ENCODE peak calls at places on chromosomes 6 and 20, in six cellular contexts. Q, S, N, J, H and P are unnamed samples.
A peak's percentile ranks its signal among the peaks of the same experiment; 100 is the strongest.

GRCh38 chr6:166307981-166308768 is at the start of gene PRR18:
- DNase-seq in Q (no peak), H (peak; percentile 39), S (peak; percentile 33), N (peak; percentile 41), J (peak; percentile 57), P (peak; percentile 77)

GRCh38 chr6:119344306-119344705 is 5.3 kb downstream of the MAN1A1 start:
- DNase-seq in Q (no peak), N (peak; percentile 39), S (no peak), H (no peak), J (no peak), P (no peak)

GRCh38 chr20:56391596-56392281 is at the start of gene AURKA:
- DNase-seq in H (no peak), N (no peak), S (no peak), Q (no peak), J (no peak), P (no peak)

GRCh38 chr6:75098709-75099108 is 107.1 kb downstream of the COL12A1 start:
- DNase-seq in H (no peak), J (no peak), S (peak; percentile 49), Q (peak; percentile 28), N (peak; percentile 37), P (no peak)

GRCh38 chr6:101740631-101741030 is 347.1 kb downstream of the GRIK2 start:
- DNase-seq in H (no peak), Q (no peak), J (no peak), N (no peak), S (no peak), P (no peak)

GRCh38 chr6:165986647-165987482 is 180.8 kb downstream of the TBXT start:
- DNase-seq in H (no peak), N (no peak), S (peak; percentile 17), Q (no peak), J (peak; percentile 39), P (peak; percentile 72)

GRCh38 chr20:24650091-24650490 is 180.7 kb downstream of the SYNDIG1 start:
- DNase-seq in N (no peak), Q (peak; percentile 14), H (no peak), J (no peak), S (no peak), P (no peak)

GRCh38 chr6:107441706-107442105 is 17.7 kb downstream of the PDSS2 start:
- DNase-seq in Q (no peak), J (no peak), N (no peak), S (no peak), H (no peak), P (no peak)

GRCh38 chr6:45756611-45757010 is 259.0 kb downstream of the CLIC5 start:
- DNase-seq in H (no peak), J (no peak), N (no peak), Q (no peak), S (no peak), P (no peak)

GRCh38 chr6:67221226-67221625 is 1413.9 kb upstream of the ADGRB3 start:
- DNase-seq in J (no peak), Q (no peak), N (no peak), H (no peak), S (no peak), P (no peak)

GRCh38 chr20:2163312-2163711 is 61.7 kb downstream of the STK35 start:
- DNase-seq in S (no peak), J (no peak), H (no peak), Q (no peak), N (no peak), P (no peak)

GRCh38 chr20:61680096-61680495 is 385.6 kb downstream of the TAF4 start:
- DNase-seq in H (no peak), J (no peak), Q (no peak), N (no peak), S (no peak), P (no peak)

GRCh38 chr6:89834884-89835792 is 5.5 kb downstream of the CASP8AP2 start:
- DNase-seq in S (no peak), Q (no peak), N (no peak), J (no peak), H (peak; percentile 44), P (no peak)

GRCh38 chr20:32034581-32035397 is 17.3 kb upstream of the HCK start:
- DNase-seq in J (no peak), Q (no peak), S (no peak), N (no peak), H (no peak), P (no peak)

GRCh38 chr20:46028110-46028509 is 905 bp upstream of the SLC12A5 start:
- DNase-seq in J (no peak), N (no peak), H (no peak), Q (no peak), S (no peak), P (no peak)

GRCh38 chr6:8005136-8005535 is 59.1 kb downstream of the BLOC1S5 start:
- DNase-seq in Q (no peak), H (no peak), S (no peak), J (no peak), N (no peak), P (no peak)

GRCh38 chr6:26536571-26537159 is 1.5 kb upstream of the HMGN4 start:
- DNase-seq in N (no peak), Q (no peak), J (no peak), S (no peak), H (peak; percentile 50), P (peak; percentile 69)

GRCh38 chr6:169487579-169488205 is 214.1 kb downstream of the WDR27 start:
- DNase-seq in H (no peak), N (no peak), Q (no peak), J (no peak), S (peak; percentile 15), P (no peak)
- TF ChIP-seq CTCF in H (no peak), N (no peak), Q (no peak), J (no peak), S (no peak), P (no peak)

GRCh38 chr20:54061106-54061881 is 9.1 kb downstream of the BCAS1 start:
- DNase-seq in N (no peak), S (no peak), H (no peak), Q (no peak), J (no peak), P (no peak)

GRCh38 chr20:54064939-54065338 is 5.5 kb downstream of the BCAS1 start:
- DNase-seq in N (no peak), Q (no peak), H (no peak), J (no peak), S (no peak), P (no peak)

GRCh38 chr20:54063580-54063979 is 6.8 kb downstream of the BCAS1 start:
- DNase-seq in N (no peak), H (no peak), S (no peak), Q (no peak), J (no peak), P (no peak)

GRCh38 chr20:54063998-54064676 is 6.3 kb downstream of the BCAS1 start:
- DNase-seq in J (no peak), S (no peak), H (no peak), Q (no peak), N (no peak), P (no peak)

DNA sequence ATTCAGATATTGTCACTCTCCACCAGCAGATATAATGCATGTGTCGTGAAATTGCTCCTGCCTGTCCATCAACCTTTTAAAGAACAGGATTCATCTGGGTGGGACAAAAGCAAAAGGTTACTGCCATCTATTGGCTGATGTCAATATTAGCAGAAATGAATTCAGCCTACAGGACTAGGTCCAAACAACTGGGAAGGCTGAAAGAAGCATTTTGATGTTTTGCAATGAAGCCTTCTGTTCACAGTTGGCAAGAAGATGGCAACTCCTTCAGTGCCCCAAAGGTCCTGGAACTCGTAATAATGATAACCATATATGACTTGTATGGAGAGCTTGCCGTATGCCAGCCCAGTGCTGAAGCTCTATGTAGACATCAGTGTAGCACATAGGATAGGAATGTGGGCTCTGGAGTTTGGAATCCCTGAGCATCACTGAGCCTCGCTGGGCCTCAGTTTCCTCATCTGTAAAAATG is 7.5 kb downstream of the BCAS1 start:
- DNase-seq in Q (no peak), S (peak; percentile 33), N (no peak), J (no peak), H (peak; percentile 55), P (no peak)
- TF ChIP-seq CTCF in Q (peak; percentile 43), S (peak; percentile 69), N (peak; percentile 46), J (peak; percentile 61), H (peak; percentile 74), P (peak; percentile 76)

GRCh38 chr6:64838726-64839125 is 868.3 kb downstream of the EYS start:
- DNase-seq in Q (no peak), H (no peak), N (no peak), J (no peak), S (no peak), P (no peak)
- TF ChIP-seq CTCF in Q (no peak), H (no peak), N (peak; percentile 48), J (no peak), S (no peak), P (no peak)

GRCh38 chr20:48419173-48419572 is 408.6 kb downstream of the PREX1 start:
- DNase-seq in J (no peak), Q (no peak), N (no peak), S (no peak), H (no peak), P (no peak)

GRCh38 chr20:48422242-48422960 is 405.4 kb downstream of the PREX1 start:
- DNase-seq in J (no peak), S (no peak), Q (no peak), H (no peak), N (no peak), P (no peak)

GRCh38 chr20:48425776-48426175 is 402.0 kb downstream of the PREX1 start:
- DNase-seq in Q (no peak), J (no peak), N (no peak), H (no peak), S (no peak), P (no peak)

GRCh38 chr20:48416002-48416401 is 411.8 kb downstream of the PREX1 start:
- DNase-seq in S (no peak), J (no peak), N (no peak), Q (no peak), H (peak; percentile 61), P (no peak)

DNA sequence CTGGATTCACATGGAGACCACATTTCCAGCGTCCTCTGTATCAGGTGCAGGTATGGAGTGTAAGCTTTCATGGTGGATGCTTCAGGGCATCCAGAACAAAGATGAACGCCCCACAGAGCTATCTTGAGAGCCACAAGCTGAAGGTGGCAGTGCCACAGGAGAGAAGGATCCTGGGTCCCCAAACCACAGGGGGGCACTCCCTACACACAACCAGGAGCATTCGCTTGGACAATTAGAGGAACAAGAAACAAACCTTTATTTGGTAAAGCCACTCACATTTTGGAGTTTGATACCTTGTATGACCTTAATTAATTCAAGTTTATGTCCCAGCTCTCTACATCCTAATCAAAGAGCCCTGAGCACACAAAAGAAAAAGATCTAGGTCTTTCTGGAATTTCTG is 406.3 kb downstream of the PREX1 start:
- DNase-seq in H (no peak), Q (no peak), J (no peak), N (no peak), S (peak; percentile 64), P (no peak)
- TF ChIP-seq CTCF in H (no peak), Q (no peak), J (no peak), N (no peak), S (peak; percentile 56), P (no peak)

DNA sequence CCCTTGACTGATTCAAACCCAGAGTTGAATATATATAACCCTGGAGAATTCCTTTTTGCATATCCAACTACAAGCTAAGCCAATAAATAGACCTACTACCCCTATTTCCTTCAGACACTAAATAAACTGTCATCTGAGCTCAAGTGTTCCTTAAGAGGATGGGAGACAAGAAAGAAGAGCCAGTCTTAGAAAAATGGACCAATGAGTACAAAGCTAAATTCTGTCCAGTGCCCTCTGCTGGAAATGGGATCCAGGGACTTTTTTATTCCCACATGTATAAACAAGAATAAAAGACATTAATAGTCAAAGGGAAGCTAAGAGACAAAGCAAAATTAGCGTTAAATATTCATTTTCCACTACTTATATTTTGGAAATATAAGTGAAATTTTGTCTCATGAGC is 4.8 kb downstream of the PPP1R10 start:
- DNase-seq in S (no peak), N (no peak), H (no peak), Q (no peak), J (no peak), P (no peak)
- TF ChIP-seq CTCF in S (no peak), N (no peak), H (no peak), Q (no peak), J (no peak), P (peak; percentile 49)